ENCODE peak calls at places on chromosomes 3 and 15, in four cellular contexts. Y is HepG2, E is SK-N-SH, A is neural progenitor cell. O is an unnamed sample.

GRCh38 chr3:139339219-139339906 is 4.5 kb upstream of the MRPS22 start:
- DNase-seq in E (no peak), Y (no peak), A (no peak), O (no peak)

GRCh38 chr15:40847225-40847961 is 3.5 kb downstream of the SPINT1 start:
- DNase-seq in E (peak), Y (peak), A (peak), O (peak)

GRCh38 chr3:69865920-69866679 is 126.8 kb downstream of the MITF start:
- DNase-seq in A (peak), E (peak), Y (no peak), O (no peak)

GRCh38 chr15:50825946-50826345 is 60.4 kb upstream of the SPPL2A start:
- DNase-seq in E (no peak), Y (no peak), A (no peak), O (no peak)

GRCh38 chr15:101020945-101021344 is 101.8 kb downstream of the LRRK1 start:
- DNase-seq in Y (no peak), A (no peak), E (no peak), O (no peak)

GRCh38 chr15:40944510-40945296 is 8.6 kb upstream of the CHAC1 start:
- DNase-seq in Y (no peak), A (no peak), E (no peak), O (no peak)

GRCh38 chr3:14413381-14414071 is 11.1 kb downstream of the SLC6A6 start:
- DNase-seq in E (no peak), Y (no peak), A (no peak), O (no peak)

GRCh38 chr3:178420033-178420432 is 116.2 kb upstream of the KCNMB2 start:
- DNase-seq in Y (no peak), A (no peak), E (no peak), O (no peak)

GRCh38 chr15:48602358-48603122 is 43.0 kb downstream of the FBN1 start:
- DNase-seq in E (no peak), A (no peak), Y (no peak), O (no peak)

GRCh38 chr15:55587321-55588069 is 650 bp downstream of the PYGO1 start:
- DNase-seq in A (peak), E (peak), Y (peak), O (no peak)

GRCh38 chr3:45163481-45163880 is 17.3 kb upstream of the CDCP1 start:
- DNase-seq in A (no peak), E (no peak), Y (no peak), O (peak)

GRCh38 chr3:114496466-114496865 is 202.6 kb downstream of the TIGIT start:
- DNase-seq in A (no peak), Y (no peak), E (no peak), O (no peak)

GRCh38 chr3:40387001-40387894 is at the start of gene ENTPD3:
- DNase-seq in E (peak), Y (no peak), A (peak), O (no peak)

GRCh38 chr3:38153986-38154608 is 11.2 kb upstream of the OXSR1 start:
- DNase-seq in Y (no peak), A (no peak), E (no peak), O (no peak)

GRCh38 chr15:65266469-65266868 is 20.2 kb downstream of the PARP16 start:
- DNase-seq in A (no peak), E (no peak), Y (no peak), O (no peak)

GRCh38 chr3:108662141-108662738 is 72.7 kb downstream of the DZIP3 start:
- DNase-seq in E (peak), Y (peak), A (peak), O (peak)

GRCh38 chr3:171774516-171774915 is 35.8 kb downstream of the PLD1 start:
- DNase-seq in Y (no peak), A (no peak), E (no peak), O (no peak)

GRCh38 chr15:70856884-70857546 is 3.1 kb upstream of the LARP6 start:
- DNase-seq in Y (no peak), A (no peak), E (no peak), O (no peak)

GRCh38 chr3:179265092-179265491 is 14.2 kb upstream of the KCNMB3 start:
- DNase-seq in A (no peak), Y (no peak), E (no peak), O (no peak)

GRCh38 chr3:25856902-25857518 is 67.1 kb downstream of the OXSM start:
- DNase-seq in A (peak), Y (peak), E (peak), O (peak)

GRCh38 chr3:41519746-41520145 is 320.4 kb downstream of the CTNNB1 start:
- DNase-seq in E (no peak), A (no peak), Y (no peak), O (no peak)

GRCh38 chr15:62059108-62059817 is 984 bp downstream of the VPS13C start:
- DNase-seq in Y (no peak), A (no peak), E (peak), O (peak)

GRCh38 chr3:99471353-99472323 is 166.8 kb upstream of the COL8A1 start:
- DNase-seq in A (no peak), E (no peak), Y (no peak), O (no peak)

GRCh38 chr3:135239485-135239884 is 444.4 kb downstream of the EPHB1 start:
- DNase-seq in Y (no peak), E (peak), A (no peak), O (no peak)

GRCh38 chr3:89713196-89713595 is 605.8 kb downstream of the EPHA3 start:
- DNase-seq in A (no peak), Y (no peak), E (no peak), O (no peak)

GRCh38 chr15:63329567-63330350 is 51.9 kb downstream of the CA12 start:
- DNase-seq in E (no peak), A (no peak), Y (no peak), O (no peak)

GRCh38 chr3:100953103-100953502 is 40.1 kb downstream of the ABI3BP start:
- DNase-seq in E (no peak), Y (no peak), A (no peak), O (no peak)

GRCh38 chr3:37862219-37862711 is 585 bp downstream of the CTDSPL start:
- DNase-seq in E (peak), A (peak), Y (no peak), O (no peak)

GRCh38 chr3:23685484-23686258 is 120.1 kb upstream of the UBE2E1 start:
- DNase-seq in Y (peak), A (no peak), E (peak), O (no peak)

GRCh38 chr3:120435621-120436020 is 15.2 kb downstream of the FSTL1 start:
- DNase-seq in A (no peak), E (no peak), Y (no peak), O (no peak)

GRCh38 chr15:25710184-25710583 is 152.9 kb downstream of the ATP10A start:
- DNase-seq in Y (peak), A (peak), E (peak), O (peak)

GRCh38 chr3:58164199-58164879 is 46.4 kb downstream of the DNASE1L3 start:
- DNase-seq in E (peak), A (no peak), Y (no peak), O (no peak)
- H3K4me2 ChIP-seq in E (peak), A (no peak), Y (no peak), O (no peak)

GRCh38 chr3:52438104-52438376 is 6.9 kb downstream of the SEMA3G start:
- DNase-seq in E (no peak), A (no peak), Y (no peak), O (no peak)

GRCh38 chr3:52437326-52438103 is 7.4 kb downstream of the SEMA3G start:
- DNase-seq in Y (no peak), A (no peak), E (no peak), O (no peak)

GRCh38 chr3:52434491-52435115 is 10.3 kb downstream of the SEMA3G start:
- DNase-seq in Y (no peak), E (peak), A (no peak), O (no peak)

GRCh38 chr3:52435246-52436101 is 9.4 kb downstream of the SEMA3G start:
- DNase-seq in Y (no peak), E (peak), A (no peak), O (no peak)

DNA sequence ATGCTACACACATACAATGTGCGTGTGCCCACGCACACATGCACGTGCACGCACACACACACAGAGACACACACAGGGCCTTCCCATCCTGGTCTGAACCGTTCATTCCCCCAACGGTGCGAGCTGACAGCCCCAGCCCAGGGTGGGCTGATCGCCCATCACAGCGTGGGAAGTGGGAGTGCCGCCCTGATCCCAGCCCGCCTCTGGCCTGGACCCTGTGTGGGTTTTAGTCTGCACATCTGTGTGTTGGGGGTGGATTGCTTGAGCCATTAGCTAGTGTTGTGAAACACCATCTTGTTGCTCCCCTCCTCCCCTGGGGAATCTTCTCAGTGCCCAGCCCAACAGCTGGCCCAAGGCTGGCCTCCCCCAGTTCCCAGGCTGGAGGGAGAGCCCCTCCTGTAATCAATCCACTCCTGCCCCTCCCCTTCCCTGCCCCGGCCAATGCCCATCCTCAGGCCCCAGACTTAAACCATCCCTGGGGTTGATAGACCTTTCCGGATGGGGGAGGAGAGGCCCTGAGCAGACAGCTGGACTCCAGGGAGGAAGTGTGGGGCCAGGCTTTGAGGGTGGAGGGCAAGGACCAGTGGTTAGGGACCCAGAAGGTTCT is 8.3 kb downstream of the SEMA3G start:
- DNase-seq in E (peak), A (no peak), Y (no peak), O (no peak)
- H3K4me2 ChIP-seq in E (no peak), A (no peak), Y (no peak), O (no peak)

GRCh38 chr15:90660195-90660995 is 56.8 kb upstream of the BLM start:
- DNase-seq in E (no peak), Y (no peak), A (peak), O (peak)
- H3K4me2 ChIP-seq in E (peak), Y (peak), A (no peak), O (peak)

DNA sequence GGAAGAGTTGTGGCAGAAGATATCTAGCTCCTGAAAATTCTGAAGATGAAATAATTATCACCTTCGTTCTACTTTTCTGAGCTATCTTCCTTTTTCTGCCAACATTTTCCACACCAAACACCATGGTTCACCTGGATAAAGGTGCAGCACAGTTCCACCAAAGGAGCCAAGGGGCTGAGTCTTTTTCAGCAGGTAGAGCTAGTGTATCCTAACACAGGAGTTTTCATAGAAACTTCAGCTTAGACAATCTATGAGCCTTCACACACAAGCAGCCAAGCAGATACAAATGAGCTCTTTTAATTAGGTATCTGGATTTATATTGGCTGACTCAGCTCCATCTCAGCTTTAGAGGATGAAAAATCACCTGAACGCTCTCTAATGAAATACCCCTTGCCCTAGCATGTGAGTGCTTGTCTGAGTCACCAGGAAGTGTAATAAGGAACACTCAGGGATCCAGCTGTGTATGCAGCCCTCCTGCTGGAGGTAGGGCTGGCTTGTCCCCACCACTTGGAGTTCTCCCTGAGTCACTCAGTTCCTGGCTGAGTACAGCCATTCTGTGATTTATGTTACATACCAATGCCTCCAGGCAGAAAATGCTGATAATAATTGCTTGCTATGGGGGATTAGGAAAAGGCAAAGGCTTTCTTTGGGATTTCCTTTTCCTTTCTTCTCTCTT is 385.7 kb downstream of the LSAMP start:
- DNase-seq in E (peak), A (peak), Y (peak), O (no peak)
- H3K4me2 ChIP-seq in E (peak), A (no peak), Y (no peak), O (no peak)

GRCh38 chr3:52228266-52228665 is 2.8 kb upstream of the TLR9 start:
- DNase-seq in A (no peak), Y (no peak), E (no peak), O (no peak)

GRCh38 chr3:52227766-52228165 is 2.3 kb upstream of the TLR9 start:
- DNase-seq in A (no peak), E (no peak), Y (no peak), O (no peak)

GRCh38 chr3:52225452-52226228 is at the start of gene TLR9:
- DNase-seq in Y (no peak), A (no peak), E (no peak), O (peak)

GRCh38 chr3:52227117-52227516 is 1.7 kb upstream of the TLR9 start:
- DNase-seq in A (no peak), Y (no peak), E (no peak), O (no peak)

GRCh38 chr3:52226229-52226817 is 878 bp upstream of the TLR9 start:
- DNase-seq in Y (no peak), E (no peak), A (no peak), O (peak)
- H3K4me2 ChIP-seq in Y (peak), E (no peak), A (no peak), O (peak)